ENCODE peak calls at places on chromosome 7, in five cellular contexts. B is RKO; R is endothelial cell; X is stimulated activated CD8-positive, alpha-beta memory T cell treated with anti-CD3 and anti-CD28 coated beads, Interleukin-7, amount 100 ng/mL, for 24 hours; W is activated CD4-positive, alpha-beta T cell treated with anti-CD3 and anti-CD28 coated beads for 48 hours. S is an unnamed sample.

GRCh38 chr7:39357648-39358047 is 208.6 kb upstream of the YAE1 start:
- DNase-seq in B (no peak), R (peak), X (no peak), W (peak), S (peak)

GRCh38 chr7:17660116-17660515 is 280.2 kb downstream of the SNX13 start:
- DNase-seq in B (no peak), R (no peak), X (no peak), W (no peak), S (no peak)

GRCh38 chr7:122217125-122217524 is 73.1 kb upstream of the AASS start:
- DNase-seq in B (peak), R (no peak), X (no peak), W (no peak), S (no peak)

GRCh38 chr7:19663816-19664531 is 44.9 kb downstream of the POLR1F start:
- DNase-seq in B (no peak), R (no peak), X (no peak), W (no peak), S (no peak)

GRCh38 chr7:112036071-112036470 is 170.1 kb downstream of the DOCK4 start:
- DNase-seq in B (no peak), R (no peak), X (no peak), W (no peak), S (no peak)

GRCh38 chr7:3461923-3462322 is 160.9 kb downstream of the SDK1 start:
- DNase-seq in B (no peak), R (no peak), X (peak), W (peak), S (no peak)

GRCh38 chr7:46933596-46933995 is 648.3 kb downstream of the TNS3 start:
- DNase-seq in B (no peak), R (no peak), X (no peak), W (no peak), S (no peak)

GRCh38 chr7:35701287-35701686 is 6.4 kb upstream of the HERPUD2 start:
- DNase-seq in B (no peak), R (no peak), X (no peak), W (peak), S (no peak)

GRCh38 chr7:113730309-113730955 is 188.4 kb downstream of the PPP1R3A start:
- DNase-seq in B (peak), R (no peak), X (no peak), W (no peak), S (no peak)

GRCh38 chr7:50869108-50869716 is 86.5 kb upstream of the GRB10 start:
- DNase-seq in B (peak), R (no peak), X (no peak), W (no peak), S (peak)

GRCh38 chr7:45292481-45292880 is 134.9 kb downstream of the RAMP3 start:
- DNase-seq in B (no peak), R (no peak), X (no peak), W (no peak), S (no peak)

GRCh38 chr7:42087616-42088015 is 149.4 kb downstream of the GLI3 start:
- DNase-seq in B (no peak), R (no peak), X (no peak), W (no peak), S (no peak)

GRCh38 chr7:141701489-141702046 is 398 bp downstream of the DENND11 start:
- DNase-seq in B (peak), R (peak), X (peak), W (peak), S (peak)

GRCh38 chr7:119219663-119220062 is 995.2 kb downstream of the ANKRD7 start:
- DNase-seq in B (no peak), R (no peak), X (no peak), W (no peak), S (no peak)

GRCh38 chr7:153887756-153888591 is 164.2 kb upstream of the DPP6 start:
- DNase-seq in B (no peak), R (peak), X (no peak), W (no peak), S (peak)

GRCh38 chr7:50533849-50534248 is 31.4 kb downstream of the DDC start:
- DNase-seq in B (no peak), R (no peak), X (no peak), W (no peak), S (no peak)

GRCh38 chr7:128906001-128906765 is 4.3 kb downstream of the KCP start:
- DNase-seq in B (no peak), R (no peak), X (no peak), W (no peak), S (no peak)

GRCh38 chr7:156650042-156650441 is 9.5 kb downstream of the RNF32 start:
- DNase-seq in B (peak), R (peak), X (no peak), W (peak), S (peak)

GRCh38 chr7:32496052-32496813 is 944 bp downstream of the AVL9 start:
- DNase-seq in B (no peak), R (peak), X (no peak), W (no peak), S (no peak)

GRCh38 chr7:35729061-35729783 is 34.3 kb upstream of the HERPUD2 start:
- DNase-seq in B (no peak), R (no peak), X (no peak), W (peak), S (no peak)

GRCh38 chr7:463362-464176 is 56.1 kb downstream of the PDGFA start:
- DNase-seq in B (no peak), R (no peak), X (no peak), W (peak), S (no peak)

GRCh38 chr7:92794846-92795245 is 41.5 kb downstream of the CDK6 start:
- DNase-seq in B (no peak), R (no peak), X (no peak), W (no peak), S (no peak)

GRCh38 chr7:95859434-95859833 is 87.1 kb downstream of the DYNC1I1 start:
- DNase-seq in B (no peak), R (no peak), X (no peak), W (no peak), S (no peak)

GRCh38 chr7:32785365-32785764 is 106.2 kb downstream of the KBTBD2 start:
- DNase-seq in B (no peak), R (no peak), X (no peak), W (no peak), S (no peak)

GRCh38 chr7:81367335-81367801 is 402.5 kb downstream of the HGF start:
- DNase-seq in B (no peak), R (no peak), X (no peak), W (no peak), S (no peak)

GRCh38 chr7:493661-494251 is 25.9 kb downstream of the PDGFA start:
- DNase-seq in B (no peak), R (no peak), X (no peak), W (no peak), S (no peak)

GRCh38 chr7:93245525-93246432 is 13.6 kb downstream of the VPS50 start:
- DNase-seq in B (peak), R (no peak), X (no peak), W (no peak), S (no peak)

GRCh38 chr7:7554021-7554432 is 12.7 kb upstream of the MIOS start:
- DNase-seq in B (no peak), R (no peak), X (no peak), W (no peak), S (no peak)

GRCh38 chr7:83486536-83486935 is 162.4 kb downstream of the SEMA3E start:
- DNase-seq in B (no peak), R (no peak), X (no peak), W (no peak), S (no peak)

GRCh38 chr7:121103579-121103978 is 115.1 kb downstream of the CPED1 start:
- DNase-seq in B (no peak), R (no peak), X (no peak), W (no peak), S (no peak)

GRCh38 chr7:16647435-16647960 is 1.5 kb downstream of the BZW2 start:
- DNase-seq in B (peak), R (no peak), X (no peak), W (no peak), S (no peak)

GRCh38 chr7:147833549-147833948 is 757.0 kb upstream of the C7orf33 start:
- DNase-seq in B (peak), R (no peak), X (no peak), W (no peak), S (peak)

GRCh38 chr7:138105216-138105615 is 29.0 kb downstream of the AKR1D1 start:
- DNase-seq in B (no peak), R (no peak), X (no peak), W (no peak), S (no peak)

GRCh38 chr7:27097686-27098492 is 2.1 kb upstream of the HOXA1 start:
- DNase-seq in B (peak), R (no peak), X (no peak), W (no peak), S (no peak)

GRCh38 chr7:41189866-41190265 is 513.0 kb downstream of the INHBA start:
- DNase-seq in B (peak), R (no peak), X (no peak), W (no peak), S (no peak)

GRCh38 chr7:117212969-117213877 is 109.6 kb downstream of the WNT2 start:
- DNase-seq in B (peak), R (peak), X (no peak), W (peak), S (peak)

GRCh38 chr7:32506266-32507054 is 11.2 kb downstream of the AVL9 start:
- DNase-seq in B (peak), R (no peak), X (no peak), W (peak), S (no peak)

S was measured in testis.